ENCODE peak calls at places on chromosomes 5 and 9, in six cellular contexts. G is A549, O is IMR-90, Z is K562, P is HepG2, X is GM12878. H is an unnamed sample.

GRCh38 chr9:132020272-132020671 is 59.4 kb downstream of the MED27 start:
- DNase-seq in G (no peak), O (no peak), Z (no peak), P (no peak), X (no peak), H (no peak)

GRCh38 chr9:137266162-137266527 is 11.0 kb downstream of the NELFB start:
- DNase-seq in G (no peak), O (no peak), Z (no peak), P (no peak), X (no peak), H (no peak)

GRCh38 chr5:81422671-81423070 is 28.7 kb upstream of the ACOT12 start:
- DNase-seq in G (peak; percentile 23), O (peak; percentile 97), Z (no peak), P (peak; percentile 37), X (no peak), H (no peak)

GRCh38 chr5:119270955-119271757 is 84.7 kb upstream of the TNFAIP8 start:
- DNase-seq in G (no peak), O (no peak), Z (no peak), P (no peak), X (no peak), H (no peak)

GRCh38 chr5:20523099-20523498 is 535.1 kb upstream of the CDH18 start:
- DNase-seq in G (no peak), O (no peak), Z (no peak), P (no peak), X (no peak), H (no peak)

GRCh38 chr9:72022846-72023245 is 37.6 kb downstream of the C9orf57 start:
- DNase-seq in G (no peak), O (peak; percentile 85), Z (no peak), P (no peak), X (no peak), H (no peak)

GRCh38 chr9:112112941-112113399 is 62.1 kb downstream of the SUSD1 start:
- DNase-seq in G (peak; percentile 51), O (no peak), Z (no peak), P (peak; percentile 60), X (no peak), H (peak; percentile 24)

GRCh38 chr5:158451203-158451982 is 592.4 kb upstream of the CLINT1 start:
- DNase-seq in G (no peak), O (peak; percentile 53), Z (no peak), P (no peak), X (no peak), H (peak; percentile 71)

GRCh38 chr9:101026824-101027223 is 1.7 kb upstream of the PLPPR1 start:
- DNase-seq in G (no peak), O (no peak), Z (no peak), P (peak; percentile 8), X (no peak), H (no peak)

GRCh38 chr5:93274291-93274690 is 306.7 kb downstream of the NR2F1-AS1 start:
- DNase-seq in G (no peak), O (peak; percentile 73), Z (no peak), P (no peak), X (no peak), H (no peak)

GRCh38 chr5:135883441-135883840 is 12.2 kb downstream of the IL9 start:
- DNase-seq in G (no peak), O (no peak), Z (peak; percentile 25), P (no peak), X (no peak), H (no peak)

GRCh38 chr9:95383198-95383673 is 65.7 kb upstream of the FANCC start:
- DNase-seq in G (peak; percentile 73), O (peak; percentile 85), Z (no peak), P (peak; percentile 25), X (no peak), H (no peak)

GRCh38 chr5:1182633-1183423 is 18.6 kb upstream of the SLC6A19 start:
- DNase-seq in G (no peak), O (no peak), Z (peak; percentile 31), P (peak; percentile 89), X (no peak), H (no peak)

GRCh38 chr9:72586388-72587160 is 65.2 kb downstream of the TMC1 start:
- DNase-seq in G (peak; percentile 51), O (peak; percentile 90), Z (no peak), P (no peak), X (no peak), H (no peak)

GRCh38 chr5:756171-756570 is 28.4 kb downstream of the ZDHHC11B start:
- DNase-seq in G (no peak), O (no peak), Z (no peak), P (no peak), X (no peak), H (peak; percentile 14)

GRCh38 chr9:13552606-13553215 is 273.2 kb upstream of the MPDZ start:
- DNase-seq in G (no peak), O (no peak), Z (no peak), P (no peak), X (no peak), H (no peak)

GRCh38 chr5:36146390-36146789 is 5.3 kb downstream of the LMBRD2 start:
- DNase-seq in G (no peak), O (no peak), Z (no peak), P (no peak), X (no peak), H (no peak)

GRCh38 chr5:116520706-116521105 is 53.9 kb downstream of the SEMA6A start:
- DNase-seq in G (no peak), O (no peak), Z (no peak), P (no peak), X (no peak), H (no peak)

GRCh38 chr9:125460883-125461475 is 199.4 kb downstream of the GAPVD1 start:
- DNase-seq in G (no peak), O (peak; percentile 93), Z (no peak), P (no peak), X (no peak), H (no peak)

GRCh38 chr9:33165263-33166151 is 1.6 kb downstream of the B4GALT1 start:
- DNase-seq in G (peak; percentile 73), O (peak; percentile 83), Z (peak; percentile 27), P (peak; percentile 95), X (peak; percentile 78), H (no peak)

GRCh38 chr9:14989811-14990210 is 79.6 kb upstream of the FREM1 start:
- DNase-seq in G (no peak), O (no peak), Z (no peak), P (no peak), X (no peak), H (no peak)

GRCh38 chr5:76622973-76623596 is at the start of gene F2RL2:
- DNase-seq in G (peak; percentile 52), O (peak; percentile 93), Z (peak; percentile 12), P (no peak), X (no peak), H (no peak)

GRCh38 chr9:112854657-112855056 is 36.0 kb downstream of the SLC46A2 start:
- DNase-seq in G (no peak), O (no peak), Z (no peak), P (no peak), X (no peak), H (no peak)

GRCh38 chr9:134570151-134570621 is 71.4 kb upstream of the COL5A1 start:
- DNase-seq in G (no peak), O (no peak), Z (no peak), P (no peak), X (no peak), H (no peak)

GRCh38 chr9:10843151-10843550 is 230.3 kb upstream of the PTPRD start:
- DNase-seq in G (no peak), O (no peak), Z (no peak), P (no peak), X (no peak), H (no peak)
- TF ChIP-seq SMC3 in G (no peak), O (no peak), Z (no peak), P (no peak), X (no peak), H (no peak)

DNA sequence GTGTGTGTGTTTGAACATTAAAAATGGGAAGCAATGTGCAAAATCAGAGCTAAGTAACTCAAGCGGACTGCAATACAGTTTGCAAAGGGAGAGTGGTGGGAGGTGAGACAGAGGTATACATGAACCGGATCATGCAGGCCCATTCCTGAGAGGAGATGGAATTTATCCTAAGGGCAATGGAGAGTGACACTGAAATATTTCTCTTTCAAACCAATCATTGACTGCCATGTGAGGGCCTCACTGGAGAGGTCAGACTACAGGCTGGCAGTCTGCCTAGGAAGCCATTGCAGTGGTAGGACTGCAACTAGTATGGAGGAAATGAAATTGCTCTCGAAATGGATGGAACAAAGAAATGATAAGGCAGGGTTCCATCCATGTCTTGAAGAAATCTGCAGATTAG is 34.8 kb downstream of the TNFSF15 start:
- DNase-seq in G (no peak), O (no peak), Z (no peak), P (no peak), X (no peak), H (no peak)
- TF ChIP-seq SMC3 in G (no peak), O (no peak), Z (no peak), P (no peak), X (no peak), H (no peak)

DNA sequence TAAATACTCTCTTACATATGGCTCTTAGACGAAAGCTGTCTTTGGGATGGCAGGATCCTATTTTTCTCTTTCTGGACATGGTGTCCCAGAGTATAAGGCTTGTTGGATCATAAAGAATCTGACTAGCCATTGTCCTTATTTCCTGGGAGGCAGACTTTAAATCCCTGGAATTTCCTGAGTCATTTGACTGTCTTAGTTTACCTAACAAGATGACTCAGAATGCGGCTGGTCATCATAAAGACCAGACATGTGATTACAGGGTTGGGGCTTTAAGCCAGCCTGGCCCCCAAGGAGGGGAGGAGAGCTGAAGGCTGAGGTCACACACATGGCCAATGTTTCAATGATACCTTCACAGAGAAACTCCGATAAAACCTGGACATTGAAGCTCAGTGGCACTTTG is 37.2 kb downstream of the FAM240B start:
- DNase-seq in G (peak; percentile 73), O (peak; percentile 84), Z (no peak), P (peak; percentile 54), X (no peak), H (no peak)
- TF ChIP-seq SMC3 in G (no peak), O (no peak), Z (no peak), P (no peak), X (no peak), H (no peak)

GRCh38 chr5:146699129-146699528 is 179.4 kb downstream of the PPP2R2B start:
- DNase-seq in G (no peak), O (no peak), Z (no peak), P (no peak), X (no peak), H (no peak)
- TF ChIP-seq SMC3 in G (no peak), O (no peak), Z (no peak), P (no peak), X (no peak), H (no peak)

DNA sequence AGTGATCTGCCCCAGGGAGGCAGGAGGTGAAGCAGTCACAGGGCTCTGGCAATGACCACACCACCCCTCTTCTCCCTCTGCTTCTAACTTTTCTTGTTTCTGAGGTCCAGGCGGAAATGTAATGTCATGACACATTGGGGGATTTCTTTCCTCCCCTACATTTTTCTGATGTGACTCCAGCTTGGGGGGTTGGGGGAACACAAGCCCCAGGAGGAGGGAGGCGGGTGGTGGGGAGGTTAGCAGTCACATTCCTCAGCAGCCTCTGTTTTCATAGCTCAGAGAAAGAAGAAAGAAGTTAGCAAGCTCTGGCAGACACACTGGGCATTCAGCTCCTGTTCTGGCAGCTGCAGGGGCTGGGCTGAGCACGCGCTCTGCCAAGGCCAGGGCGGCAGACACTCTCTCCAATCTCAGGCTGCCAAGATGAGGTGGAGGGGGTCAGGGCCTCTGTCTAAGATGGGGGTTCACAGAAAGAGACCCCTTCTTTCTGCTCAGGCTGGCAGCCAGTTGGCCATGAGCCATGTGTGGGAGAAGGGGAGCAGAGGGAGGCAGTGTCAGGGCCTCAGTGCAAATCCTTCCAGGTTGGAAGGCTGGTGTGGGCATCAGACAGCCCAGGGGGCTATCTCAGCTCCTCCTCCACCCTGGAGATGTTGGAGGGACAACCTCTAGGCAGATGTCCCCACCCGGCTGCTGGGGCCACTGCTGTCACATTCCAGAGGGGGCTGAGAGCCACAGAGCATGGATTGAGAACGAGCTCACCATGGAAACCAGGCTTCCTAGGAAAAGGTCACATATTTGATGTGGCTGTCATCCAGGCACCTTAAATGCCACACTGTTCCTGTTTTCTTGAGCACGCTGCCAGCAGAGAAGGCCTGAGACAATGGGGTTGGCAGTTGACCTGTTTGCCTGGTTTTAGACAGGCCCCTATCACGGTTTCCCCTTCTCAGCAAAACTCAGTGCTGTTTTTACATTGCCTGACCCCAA is 20.1 kb upstream of the PFDN1 start:
- DNase-seq in G (no peak), O (peak; percentile 98), Z (no peak), P (peak; percentile 72), X (no peak), H (no peak)
- TF ChIP-seq SMC3 in G (no peak), O (no peak), Z (no peak), P (no peak), X (no peak), H (no peak)

H was measured in SK-N-SH.